ENCODE peak calls at places on chromosomes 12 and 14, in four cellular contexts. E is HepG2, S is HCT116, Y is K562. B is an unnamed sample.

GRCh38 chr12:106015646-106016045 is 123.1 kb downstream of the NUAK1 start:
- DNase-seq in S (no peak), Y (no peak), E (no peak), B (no peak)

GRCh38 chr14:32201816-32202467 is at the start of gene RNU6-7:
- DNase-seq in E (peak; percentile 61), S (no peak), Y (no peak), B (peak; percentile 46)

GRCh38 chr12:109589240-109589590 is 15.6 kb downstream of the MVK start:
- DNase-seq in E (no peak), Y (no peak), S (no peak), B (no peak)

GRCh38 chr12:53726342-53726741 is 910 bp downstream of the CALCOCO1 start:
- DNase-seq in E (peak; percentile 38), Y (peak; percentile 48), S (no peak), B (no peak)

GRCh38 chr14:88210426-88210825 is 112.6 kb downstream of the KCNK10 start:
- DNase-seq in S (no peak), Y (no peak), E (no peak), B (no peak)

GRCh38 chr12:46371718-46372130 is 849 bp downstream of the SLC38A2 start:
- DNase-seq in S (no peak), E (no peak), Y (peak; percentile 59), B (no peak)

GRCh38 chr12:106954462-106955376 is 988 bp upstream of the TMEM263 start:
- DNase-seq in S (no peak), Y (peak; percentile 50), E (no peak), B (no peak)

GRCh38 chr12:125773033-125773432 is 707.8 kb downstream of the AACS start:
- DNase-seq in E (peak; percentile 27), S (peak; percentile 6), Y (peak; percentile 37), B (no peak)

GRCh38 chr14:98408713-98409112 is 863.3 kb downstream of the BCL11B start:
- DNase-seq in Y (no peak), E (no peak), S (no peak), B (no peak)

GRCh38 chr12:26787125-26787495 is 45.9 kb downstream of the ITPR2 start:
- DNase-seq in S (no peak), E (no peak), Y (no peak), B (no peak)

GRCh38 chr14:31968107-31968810 is 108.8 kb upstream of the ARHGAP5 start:
- DNase-seq in E (peak; percentile 86), S (no peak), Y (no peak), B (no peak)

GRCh38 chr12:12191008-12191407 is 75.8 kb downstream of the LRP6 start:
- DNase-seq in E (no peak), Y (no peak), S (no peak), B (no peak)

GRCh38 chr12:62259993-62260732 is at the start of gene USP15:
- DNase-seq in E (peak; percentile 90), S (peak; percentile 94), Y (peak; percentile 92), B (peak; percentile 59)

GRCh38 chr12:13772264-13772663 is 209.1 kb downstream of the GRIN2B start:
- DNase-seq in S (no peak), Y (no peak), E (no peak), B (no peak)

GRCh38 chr12:4278582-4278939 is 5.0 kb downstream of the CCND2 start:
- DNase-seq in S (no peak), Y (no peak), E (no peak), B (no peak)

GRCh38 chr14:68784995-68785816 is 7.7 kb downstream of the ZFP36L1 start:
- DNase-seq in Y (no peak), S (peak; percentile 86), E (no peak), B (no peak)

GRCh38 chr12:94336201-94336915 is 123.3 kb downstream of the CEP83 start:
- DNase-seq in E (no peak), Y (no peak), S (no peak), B (no peak)

GRCh38 chr12:64990991-64991570 is 130.0 kb downstream of the WIF1 start:
- DNase-seq in E (no peak), S (no peak), Y (no peak), B (no peak)

GRCh38 chr12:75409833-75410232 is 18.9 kb downstream of the GLIPR1L2 start:
- DNase-seq in Y (no peak), S (no peak), E (no peak), B (no peak)

GRCh38 chr12:68013181-68013580 is 23.9 kb downstream of the IFNG-AS1 start:
- DNase-seq in E (no peak), S (no peak), Y (no peak), B (no peak)

GRCh38 chr14:25042362-25043299 is 7.3 kb downstream of the STXBP6 start:
- DNase-seq in Y (peak; percentile 20), E (peak; percentile 75), S (no peak), B (no peak)

GRCh38 chr12:124482567-124482893 is 84.9 kb downstream of the NCOR2 start:
- DNase-seq in E (no peak), S (no peak), Y (no peak), B (no peak)

GRCh38 chr12:29929295-29929694 is 145.6 kb upstream of the TMTC1 start:
- DNase-seq in E (no peak), S (no peak), Y (no peak), B (no peak)

GRCh38 chr14:36647827-36648753 is 13.6 kb upstream of the PAX9 start:
- DNase-seq in E (peak; percentile 61), S (no peak), Y (peak; percentile 48), B (no peak)

GRCh38 chr14:51849095-51849494 is 11.3 kb upstream of the GNG2 start:
- DNase-seq in E (no peak), S (no peak), Y (no peak), B (no peak)

GRCh38 chr12:104763163-104763805 is 194.8 kb downstream of the SLC41A2 start:
- DNase-seq in S (no peak), E (no peak), Y (no peak), B (no peak)

GRCh38 chr12:57837779-57838562 is 8.6 kb downstream of the CTDSP2 start:
- DNase-seq in Y (no peak), E (no peak), S (no peak), B (no peak)

GRCh38 chr12:88998421-88998820 is 353.9 kb downstream of the DUSP6 start:
- DNase-seq in E (no peak), Y (no peak), S (no peak), B (no peak)

GRCh38 chr12:13124661-13125505 is 21.4 kb upstream of the GSG1 start:
- DNase-seq in S (no peak), E (no peak), Y (no peak), B (no peak)

GRCh38 chr12:51085757-51086156 is 2.4 kb upstream of the CSRNP2 start:
- DNase-seq in E (no peak), S (no peak), Y (no peak), B (no peak)

GRCh38 chr12:51890511-51891171 is 2.7 kb downstream of the ANKRD33 start:
- DNase-seq in E (no peak), S (no peak), Y (no peak), B (no peak)

GRCh38 chr14:79544671-79545070 is 666.6 kb downstream of the DIO2 start:
- DNase-seq in S (no peak), E (no peak), Y (no peak), B (no peak)

GRCh38 chr12:108181095-108181454 is 52.0 kb downstream of the WSCD2 start:
- DNase-seq in Y (no peak), E (no peak), S (no peak), B (no peak)
- TF ChIP-seq TCF7L2 in Y (no peak), E (no peak), S (no peak), B (no peak)

DNA sequence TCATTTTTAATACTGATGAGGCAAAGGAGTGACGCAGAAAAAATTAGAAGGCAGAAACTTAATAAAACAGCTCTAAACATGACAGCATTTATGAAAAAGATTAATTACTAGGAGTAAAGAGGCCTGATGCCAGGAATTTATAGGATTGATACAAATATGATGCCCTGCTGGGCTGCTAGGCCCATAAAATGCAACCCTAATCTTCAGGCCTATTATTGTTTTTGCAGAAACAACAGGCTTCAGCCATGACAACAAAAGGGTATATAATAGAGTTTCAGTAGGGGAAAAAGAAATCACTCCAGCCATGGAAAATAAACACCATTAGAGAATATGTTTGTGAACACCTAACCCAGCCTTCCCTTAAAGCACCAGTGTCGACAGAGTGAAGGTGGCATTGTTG is 50.6 kb downstream of the OTX2 start:
- DNase-seq in Y (no peak), S (no peak), E (no peak), B (no peak)
- TF ChIP-seq TCF7L2 in Y (no peak), S (no peak), E (no peak), B (no peak)

GRCh38 chr12:118292836-118293235 is 79.9 kb downstream of the TAOK3 start:
- DNase-seq in E (no peak), Y (no peak), S (no peak), B (no peak)
- TF ChIP-seq TCF7L2 in E (no peak), Y (no peak), S (no peak), B (no peak)

GRCh38 chr14:92538412-92539017 is 24.9 kb downstream of the RIN3 start:
- DNase-seq in Y (no peak), E (no peak), S (no peak), B (no peak)

GRCh38 chr14:92539419-92539818 is 25.8 kb downstream of the RIN3 start:
- DNase-seq in S (no peak), E (no peak), Y (no peak), B (no peak)

GRCh38 chr14:92542766-92543554 is 29.4 kb downstream of the RIN3 start:
- DNase-seq in E (no peak), S (no peak), Y (no peak), B (no peak)

GRCh38 chr14:92539875-92540274 is 26.3 kb downstream of the RIN3 start:
- DNase-seq in E (no peak), Y (no peak), S (no peak), B (no peak)

GRCh38 chr14:92540472-92541048 is 27.0 kb downstream of the RIN3 start:
- DNase-seq in S (peak; percentile 59), Y (no peak), E (no peak), B (peak; percentile 67)
- TF ChIP-seq TCF7L2 in S (no peak), Y (no peak), E (no peak), B (no peak)

DNA sequence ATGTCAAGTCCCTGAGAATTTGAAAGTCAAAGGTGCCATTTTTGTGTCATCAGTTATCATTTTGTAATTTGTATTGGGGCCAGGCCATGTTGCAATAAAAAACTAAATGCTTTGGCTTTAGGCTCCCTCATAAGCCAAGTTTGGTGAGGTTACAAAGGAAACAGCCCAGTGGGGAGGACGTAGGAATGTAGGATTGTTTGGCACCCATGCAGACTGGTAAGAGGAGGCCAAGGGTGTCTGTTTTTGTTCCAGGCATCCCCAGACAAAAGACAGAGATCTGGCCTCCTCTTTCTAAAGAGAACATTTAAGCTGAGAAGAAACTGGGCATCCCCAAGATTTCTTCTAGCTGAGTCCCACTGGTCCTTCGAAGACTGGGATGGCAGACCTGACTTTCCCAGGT is 111.7 kb downstream of the SUDS3 start:
- DNase-seq in E (no peak), Y (no peak), S (no peak), B (no peak)
- TF ChIP-seq TCF7L2 in E (no peak), Y (no peak), S (no peak), B (no peak)

GRCh38 chr12:69269736-69270135 is 30.4 kb downstream of the CPSF6 start:
- DNase-seq in S (no peak), E (no peak), Y (no peak), B (no peak)

GRCh38 chr12:69262264-69262974 is 23.1 kb downstream of the CPSF6 start:
- DNase-seq in E (no peak), S (no peak), Y (no peak), B (no peak)

GRCh38 chr12:69265205-69265604 is 25.8 kb downstream of the CPSF6 start:
- DNase-seq in E (no peak), Y (no peak), S (no peak), B (no peak)

GRCh38 chr12:69266045-69266635 is 26.8 kb downstream of the CPSF6 start:
- DNase-seq in S (no peak), Y (no peak), E (no peak), B (peak; percentile 2)
- TF ChIP-seq TCF7L2 in S (no peak), Y (no peak), E (no peak), B (no peak)

B was measured in Panc1.